ENCODE peak calls at places on chromosomes 1 and 21, in seven cellular contexts. T is RCC 7860, N is NCI-H524, V is fibroblast of the aortic adventitia, B is NCI-H526 treated with DMSO at 0.1 percent for 48 hours, U is GM04504, Z is lower lobe of right lung. P is an unnamed sample.
A peak's percentile ranks its signal among the peaks of the same experiment; 100 is the strongest.

GRCh38 chr1:18989956-18990355 is 33.5 kb upstream of the IFFO2 start:
- DNase-seq in T (no peak), N (no peak), V (no peak), B (no peak), U (no peak), Z (no peak), P (no peak)

GRCh38 chr1:200966934-200967333 is 56.6 kb downstream of the KIF21B start:
- DNase-seq in T (no peak), N (no peak), V (no peak), B (no peak), U (no peak), Z (no peak), P (no peak)

GRCh38 chr1:214990619-214991018 is 91.9 kb upstream of the KCNK2 start:
- DNase-seq in T (peak; percentile 66), N (no peak), V (peak; percentile 94), B (no peak), U (peak; percentile 83), Z (no peak), P (peak; percentile 81)

GRCh38 chr1:98030483-98030882 is 109.6 kb upstream of the DPYD start:
- DNase-seq in T (peak; percentile 45), N (no peak), V (peak; percentile 59), B (no peak), U (no peak), Z (no peak), P (no peak)

GRCh38 chr1:228920791-228921190 is 185.5 kb downstream of the RHOU start:
- DNase-seq in T (no peak), N (no peak), V (peak; percentile 63), B (no peak), U (no peak), Z (no peak), P (no peak)

GRCh38 chr1:241375906-241376305 is 18.9 kb upstream of the RGS7 start:
- DNase-seq in T (no peak), N (no peak), V (no peak), B (no peak), U (no peak), Z (no peak), P (no peak)

GRCh38 chr21:44699502-44700001 is 2.6 kb downstream of the KRTAP10-12 start:
- DNase-seq in T (no peak), N (no peak), V (no peak), B (no peak), U (no peak), Z (no peak), P (no peak)

GRCh38 chr1:161100534-161100933 is 2.4 kb downstream of the KLHDC9 start:
- DNase-seq in T (no peak), N (no peak), V (no peak), B (no peak), U (no peak), Z (no peak), P (no peak)

GRCh38 chr1:99641558-99641957 is 4.4 kb upstream of the PALMD start:
- DNase-seq in T (no peak), N (no peak), V (no peak), B (no peak), U (no peak), Z (no peak), P (no peak)

GRCh38 chr1:229208481-229208880 is 62.4 kb upstream of the RAB4A start:
- DNase-seq in T (no peak), N (no peak), V (peak; percentile 45), B (no peak), U (no peak), Z (no peak), P (no peak)

GRCh38 chr1:36463404-36463772 is 796 bp downstream of the MRPS15 start:
- DNase-seq in T (no peak), N (no peak), V (no peak), B (no peak), U (no peak), Z (no peak), P (no peak)

GRCh38 chr1:114173704-114174103 is 20.0 kb upstream of the SYT6 start:
- DNase-seq in T (no peak), N (no peak), V (no peak), B (no peak), U (no peak), Z (no peak), P (no peak)

GRCh38 chr1:93442276-93442675 is 5.6 kb upstream of the FNBP1L start:
- DNase-seq in T (no peak), N (no peak), V (no peak), B (no peak), U (no peak), Z (peak; percentile 68), P (no peak)

GRCh38 chr1:154808909-154809262 is 61.2 kb downstream of the KCNN3 start:
- DNase-seq in T (peak; percentile 80), N (no peak), V (no peak), B (no peak), U (no peak), Z (no peak), P (peak; percentile 24)

GRCh38 chr1:58968360-58968952 is 184.6 kb upstream of the JUN start:
- DNase-seq in T (peak; percentile 44), N (no peak), V (peak; percentile 91), B (no peak), U (peak; percentile 56), Z (peak; percentile 63), P (peak; percentile 11)

GRCh38 chr1:78652019-78652560 is 2.5 kb downstream of the IFI44 start:
- DNase-seq in T (no peak), N (no peak), V (no peak), B (no peak), U (no peak), Z (no peak), P (no peak)

GRCh38 chr1:10755977-10756521 is 40.4 kb downstream of the CASZ1 start:
- DNase-seq in T (peak; percentile 40), N (peak; percentile 36), V (peak; percentile 6), B (peak; percentile 39), U (no peak), Z (peak; percentile 84), P (peak; percentile 69)

GRCh38 chr1:201702936-201703335 is 126.0 kb upstream of the IPO9 start:
- DNase-seq in T (peak; percentile 51), N (peak; percentile 93), V (no peak), B (peak; percentile 94), U (no peak), Z (no peak), P (no peak)

GRCh38 chr1:231161711-231162299 is at the start of gene TRIM67:
- DNase-seq in T (no peak), N (peak; percentile 36), V (no peak), B (peak; percentile 21), U (no peak), Z (no peak), P (peak; percentile 44)

GRCh38 chr1:223720987-223721591 is 8.8 kb downstream of the CAPN2 start:
- DNase-seq in T (no peak), N (no peak), V (peak; percentile 77), B (no peak), U (peak; percentile 69), Z (no peak), P (peak; percentile 41)

GRCh38 chr21:34885636-34886553 is 163.2 kb downstream of the RUNX1 start:
- DNase-seq in T (no peak), N (no peak), V (no peak), B (no peak), U (no peak), Z (no peak), P (peak; percentile 26)

GRCh38 chr1:168084396-168085231 is 52.1 kb downstream of the GPR161 start:
- DNase-seq in T (no peak), N (peak; percentile 7), V (peak; percentile 62), B (peak; percentile 29), U (no peak), Z (peak; percentile 77), P (no peak)

GRCh38 chr1:204323887-204324286 is 35.8 kb downstream of the PLEKHA6 start:
- DNase-seq in T (peak; percentile 77), N (no peak), V (no peak), B (no peak), U (peak; percentile 64), Z (no peak), P (peak; percentile 61)

GRCh38 chr1:10429868-10430215 is 391 bp upstream of the CENPS start:
- DNase-seq in T (no peak), N (no peak), V (peak; percentile 47), B (no peak), U (no peak), Z (no peak), P (no peak)

GRCh38 chr1:230866171-230866811 is 2.0 kb downstream of the C1orf198 start:
- DNase-seq in T (peak; percentile 68), N (no peak), V (peak; percentile 72), B (no peak), U (no peak), Z (no peak), P (peak; percentile 67)

GRCh38 chr1:26360051-26360806 is 6.3 kb upstream of the CRYBG2 start:
- DNase-seq in T (no peak), N (no peak), V (no peak), B (no peak), U (no peak), Z (no peak), P (no peak)

GRCh38 chr1:19390901-19391595 is 78.9 kb downstream of the SLC66A1 start:
- DNase-seq in T (no peak), N (no peak), V (peak; percentile 95), B (no peak), U (peak; percentile 85), Z (no peak), P (peak; percentile 5)

GRCh38 chr21:28790335-28790734 is 202.3 kb downstream of the LTN1 start:
- DNase-seq in T (no peak), N (no peak), V (no peak), B (no peak), U (no peak), Z (no peak), P (no peak)

GRCh38 chr1:84972377-84972987 is 24.4 kb downstream of the MCOLN2 start:
- DNase-seq in T (no peak), N (no peak), V (peak; percentile 13), B (no peak), U (no peak), Z (no peak), P (no peak)

GRCh38 chr1:9842781-9843575 is 19.2 kb upstream of the CLSTN1 start:
- DNase-seq in T (no peak), N (peak; percentile 77), V (peak; percentile 43), B (no peak), U (no peak), Z (peak; percentile 43), P (no peak)

GRCh38 chr1:109543988-109544735 is 4.3 kb upstream of the GNAI3 start:
- DNase-seq in T (no peak), N (no peak), V (no peak), B (no peak), U (no peak), Z (no peak), P (no peak)

GRCh38 chr1:170309389-170310013 is 163.7 kb downstream of the NTMT2 start:
- DNase-seq in T (peak; percentile 54), N (no peak), V (peak; percentile 96), B (no peak), U (peak; percentile 95), Z (no peak), P (no peak)

GRCh38 chr1:168335500-168335899 is 54.8 kb downstream of the TBX19 start:
- DNase-seq in T (no peak), N (no peak), V (no peak), B (no peak), U (no peak), Z (no peak), P (peak; percentile 2)

GRCh38 chr1:15429701-15430149 is 8.5 kb upstream of the CTRC start:
- DNase-seq in T (peak; percentile 58), N (no peak), V (peak; percentile 41), B (no peak), U (no peak), Z (no peak), P (no peak)

GRCh38 chr21:19529031-19529430 is 1125.4 kb upstream of the TMPRSS15 start:
- DNase-seq in T (no peak), N (no peak), V (no peak), B (no peak), U (no peak), Z (no peak), P (no peak)

GRCh38 chr1:56509713-56510641 is 69.4 kb downstream of the PLPP3 start:
- DNase-seq in T (no peak), N (peak; percentile 69), V (no peak), B (no peak), U (no peak), Z (no peak), P (no peak)

GRCh38 chr1:39034114-39034654 is 8.0 kb downstream of the NDUFS5 start:
- DNase-seq in T (no peak), N (no peak), V (no peak), B (no peak), U (no peak), Z (peak; percentile 1), P (no peak)

GRCh38 chr21:37939251-37939650 is 23.0 kb upstream of the KCNJ6 start:
- DNase-seq in T (no peak), N (no peak), V (no peak), B (no peak), U (no peak), Z (no peak), P (no peak)